ENCODE peak calls at places on chromosomes 11 and 22, in seven cellular contexts. B, I, X, O, Q, K and H are unnamed samples.
A peak's percentile ranks its signal among the peaks of the same experiment; 100 is the strongest.

GRCh38 chr22:42347281-42347824 is 76.9 kb upstream of the TCF20 start:
- DNase-seq in K (no peak), I (no peak), Q (no peak), O (no peak), B (no peak), X (no peak), H (no peak)

GRCh38 chr11:122333476-122333875 is 217.5 kb upstream of the BLID start:
- DNase-seq in K (no peak), X (no peak), B (no peak), I (no peak), Q (no peak), O (no peak), H (no peak)

GRCh38 chr11:43686207-43686606 is 5.7 kb downstream of the HSD17B12 start:
- DNase-seq in O (no peak), K (no peak), B (no peak), Q (no peak), X (no peak), I (no peak), H (no peak)

GRCh38 chr11:113546757-113547507 is 71.7 kb upstream of the DRD2 start:
- DNase-seq in B (no peak), Q (no peak), X (no peak), K (peak; percentile 74), I (no peak), O (peak; percentile 68), H (no peak)

GRCh38 chr22:50269573-50270301 is 443 bp downstream of the MAPK11 start:
- DNase-seq in Q (no peak), K (no peak), B (peak; percentile 25), I (no peak), X (peak; percentile 53), O (peak; percentile 73), H (peak; percentile 58)

GRCh38 chr11:120818097-120818496 is 205.8 kb upstream of the TBCEL start:
- DNase-seq in X (no peak), B (no peak), I (no peak), O (no peak), Q (no peak), K (no peak), H (no peak)

GRCh38 chr22:19929586-19930302 is 11.8 kb upstream of the COMT start:
- DNase-seq in I (no peak), Q (no peak), X (no peak), K (no peak), B (no peak), O (no peak), H (no peak)

GRCh38 chr22:37419916-37420655 is 7.2 kb downstream of the ELFN2 start:
- DNase-seq in I (peak; percentile 17), Q (peak; percentile 74), X (no peak), K (peak; percentile 41), O (peak; percentile 41), B (no peak), H (no peak)

GRCh38 chr11:128492461-128492860 is 94.9 kb downstream of the ETS1 start:
- DNase-seq in X (no peak), K (peak; percentile 40), B (no peak), O (peak; percentile 69), I (no peak), Q (no peak), H (no peak)

GRCh38 chr11:46337626-46338345 is 9.5 kb upstream of the DGKZ start:
- DNase-seq in Q (no peak), B (no peak), K (no peak), O (no peak), X (no peak), I (no peak), H (no peak)

GRCh38 chr11:92775277-92775676 is 194.2 kb upstream of the MTNR1B start:
- DNase-seq in K (no peak), O (no peak), Q (no peak), B (no peak), I (no peak), X (no peak), H (no peak)

GRCh38 chr11:79925570-79925969 is 484.7 kb upstream of the TENM4 start:
- DNase-seq in Q (no peak), O (no peak), K (no peak), X (no peak), B (no peak), I (no peak), H (no peak)

GRCh38 chr22:22948651-22949611 is 61.3 kb downstream of the IGLL5 start:
- DNase-seq in I (no peak), O (peak; percentile 62), B (no peak), K (no peak), X (no peak), Q (no peak), H (no peak)

GRCh38 chr11:109940816-109941215 is 152.4 kb upstream of the ZC3H12C start:
- DNase-seq in B (no peak), X (no peak), I (no peak), K (peak; percentile 84), O (peak; percentile 95), Q (no peak), H (no peak)

GRCh38 chr11:17063171-17064002 is 14.1 kb downstream of the RPS13 start:
- DNase-seq in B (no peak), K (peak; percentile 28), O (peak; percentile 63), I (peak; percentile 58), Q (peak; percentile 81), X (peak; percentile 64), H (peak; percentile 20)

GRCh38 chr11:8229299-8230177 is 34.1 kb downstream of the LMO1 start:
- DNase-seq in I (no peak), Q (no peak), X (peak; percentile 38), B (no peak), K (peak; percentile 62), O (no peak), H (no peak)

GRCh38 chr11:15775051-15775541 is 581.2 kb downstream of the SOX6 start:
- DNase-seq in B (no peak), O (peak; percentile 2), X (no peak), I (no peak), Q (no peak), K (no peak), H (no peak)
- H3K4me3 ChIP-seq in B (no peak overlapping the region), O (no peak overlapping the region), X (no peak overlapping the region), I (no peak overlapping the region), Q (no peak overlapping the region), K (no peak overlapping the region), H (no peak overlapping the region)

GRCh38 chr22:36252754-36253522 is at the start of gene APOL1:
- DNase-seq in X (peak; percentile 37), B (peak; percentile 14), O (peak; percentile 77), I (no peak), K (no peak), Q (no peak), H (peak; percentile 70)
- H3K27ac ChIP-seq in X (peak within 1 kb of the TSS; percentile 96), B (peak within 1 kb of the TSS; percentile 48), O (peak within 1 kb of the TSS; percentile 14), I (no peak within 1 kb of the TSS), K (no peak within 1 kb of the TSS), Q (no peak within 1 kb of the TSS), H (peak within 1 kb of the TSS; percentile 58)

DNA sequence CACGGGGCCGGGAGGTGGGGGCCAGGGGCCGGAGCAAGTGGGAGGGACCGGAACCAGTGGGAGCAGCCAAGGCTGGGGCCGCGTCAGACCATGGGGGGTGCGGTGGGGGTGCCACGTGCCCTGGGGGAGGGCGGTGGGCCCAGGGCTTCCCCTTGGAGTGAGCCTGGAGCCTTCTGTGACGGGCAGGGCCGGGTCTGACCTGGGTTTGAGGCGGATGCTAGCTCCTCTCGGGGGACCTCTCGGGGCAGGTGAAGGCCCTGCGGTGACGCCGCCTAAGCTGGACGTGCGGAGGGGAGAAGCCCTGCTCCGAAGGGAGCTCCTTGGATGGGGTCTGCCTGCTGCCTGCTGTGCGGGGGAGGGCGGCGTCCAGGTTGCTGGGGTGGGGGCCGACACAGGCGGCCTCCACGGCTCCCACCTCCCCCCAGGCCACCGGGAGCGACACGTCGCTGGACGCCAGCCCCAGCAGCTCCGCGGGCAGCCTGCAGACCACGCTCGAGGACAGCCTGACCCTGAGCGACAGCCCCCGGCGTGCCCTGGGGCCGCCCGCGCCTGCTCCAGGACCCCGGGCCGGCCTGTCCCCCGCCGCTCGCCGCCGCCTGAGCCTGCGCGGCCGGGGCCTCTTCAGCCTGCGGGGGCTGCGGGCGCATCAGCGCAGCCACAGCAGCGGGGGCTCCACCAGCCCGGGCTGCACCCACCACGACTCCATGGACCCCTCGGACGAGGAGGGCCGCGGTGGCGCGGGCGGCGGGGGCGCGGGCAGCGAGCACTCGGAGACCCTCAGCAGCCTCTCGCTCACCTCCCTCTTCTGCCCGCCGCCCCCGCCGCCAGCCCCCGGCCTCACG is 115.0 kb downstream of the CACNA1I start:
- DNase-seq in B (no peak), O (no peak), K (no peak), X (no peak), I (no peak), Q (no peak), H (no peak)
- H3K4me3 ChIP-seq in B (no peak overlapping the region), O (no peak overlapping the region), K (no peak overlapping the region), X (peak overlapping the region; percentile 17), I (no peak overlapping the region), Q (no peak overlapping the region), H (no peak overlapping the region)

DNA sequence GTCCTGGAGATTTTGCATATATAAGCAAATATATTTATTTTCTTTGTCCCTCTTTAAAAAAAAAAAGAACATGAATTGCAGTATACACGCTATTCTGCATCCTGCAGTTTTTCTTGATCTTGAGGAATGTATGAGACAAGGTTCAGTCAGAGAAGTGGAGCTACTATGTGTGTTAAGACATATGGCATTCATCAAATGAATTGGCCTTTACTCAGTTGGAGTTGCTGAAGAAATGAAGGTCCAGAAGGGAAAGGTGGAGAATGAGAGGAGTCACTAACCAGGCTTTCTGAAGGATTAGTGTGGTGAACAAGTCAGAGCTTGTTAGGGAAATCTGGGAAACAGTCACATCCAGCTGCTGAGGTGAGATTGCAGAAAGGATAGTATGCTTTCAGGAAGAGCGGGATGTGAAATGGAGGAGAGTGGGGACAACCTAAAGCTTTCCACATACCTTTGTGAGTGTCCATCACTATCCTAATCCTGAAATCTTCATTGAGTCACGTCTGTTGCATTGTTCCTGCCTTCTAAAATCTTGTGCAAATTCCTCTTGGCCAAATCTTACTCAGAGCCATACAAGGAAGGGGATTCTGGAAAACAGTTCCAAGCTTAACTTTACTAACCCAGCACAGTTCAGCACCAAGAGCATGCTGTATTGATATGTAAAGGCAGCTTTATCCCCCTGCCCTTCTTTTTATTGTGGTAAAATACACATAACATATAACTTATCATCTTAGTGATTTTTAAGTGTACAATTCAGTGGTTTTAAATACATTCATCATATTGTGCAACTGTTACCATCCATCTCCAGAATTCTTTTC is 11.4 kb upstream of the PITPNB start:
- DNase-seq in I (no peak), O (peak; percentile 49), X (no peak), B (no peak), K (peak; percentile 87), Q (peak; percentile 18), H (no peak)
- H3K27ac ChIP-seq in I (no peak overlapping the region), O (peak overlapping the region; percentile 13), X (no peak overlapping the region), B (no peak overlapping the region), K (peak overlapping the region; percentile 21), Q (peak overlapping the region; percentile 65), H (no peak overlapping the region)

GRCh38 chr11:95306816-95307215 is 75.8 kb upstream of the SESN3 start:
- DNase-seq in K (no peak), Q (no peak), X (no peak), O (no peak), I (peak; percentile 13), B (no peak), H (no peak)
- H3K4me3 ChIP-seq in K (no peak overlapping the region), Q (no peak overlapping the region), X (no peak overlapping the region), O (no peak overlapping the region), I (no peak overlapping the region), B (no peak overlapping the region), H (no peak overlapping the region)